ENCODE peak calls at places on chromosome 17, in five cellular contexts. V, Y, Z, D and F are unnamed samples.

GRCh38 chr17:48727415-48728175 is 955 bp downstream of the HOXB13 start:
- DNase-seq in V (no peak), Y (no peak), Z (no peak), D (no peak), F (no peak)

GRCh38 chr17:1509255-1509943 is 7.0 kb downstream of the INPP5K start:
- DNase-seq in V (no peak), Y (no peak), Z (no peak), D (no peak), F (no peak)

GRCh38 chr17:80315517-80316182 is 55.0 kb downstream of the RNF213 start:
- DNase-seq in V (no peak), Y (no peak), Z (no peak), D (no peak), F (no peak)

GRCh38 chr17:286571-286970 is 66.0 kb downstream of the RPH3AL start:
- DNase-seq in V (peak; percentile 8), Y (no peak), Z (no peak), D (no peak), F (no peak)

GRCh38 chr17:76491271-76492184 is 9.7 kb downstream of the RHBDF2 start:
- DNase-seq in V (no peak), Y (no peak), Z (no peak), D (no peak), F (no peak)

GRCh38 chr17:79003661-79004411 is 5.7 kb downstream of the CANT1 start:
- DNase-seq in V (no peak), Y (no peak), Z (no peak), D (no peak), F (no peak)

GRCh38 chr17:33949100-33949499 is 306.0 kb upstream of the CCL2 start:
- DNase-seq in V (no peak), Y (no peak), Z (no peak), D (no peak), F (no peak)

GRCh38 chr17:75364078-75364477 is 41.4 kb downstream of the GRB2 start:
- DNase-seq in V (no peak), Y (peak; percentile 32), Z (peak; percentile 48), D (no peak), F (peak; percentile 54)

GRCh38 chr17:74196541-74197310 is 6.8 kb upstream of the RPL38 start:
- DNase-seq in V (no peak), Y (no peak), Z (no peak), D (no peak), F (no peak)

GRCh38 chr17:44002141-44002848 is 2.1 kb upstream of the NAGS start:
- DNase-seq in V (no peak), Y (peak; percentile 38), Z (peak; percentile 65), D (no peak), F (peak; percentile 42)

GRCh38 chr17:3890893-3891219 is 2.0 kb downstream of the CAMKK1 start:
- DNase-seq in V (no peak), Y (no peak), Z (no peak), D (no peak), F (no peak)

GRCh38 chr17:3893720-3894116 is 865 bp upstream of the CAMKK1 start:
- DNase-seq in V (no peak), Y (no peak), Z (no peak), D (no peak), F (no peak)

GRCh38 chr17:3891626-3892094 is 1.2 kb downstream of the CAMKK1 start:
- DNase-seq in V (no peak), Y (no peak), Z (no peak), D (no peak), F (no peak)

GRCh38 chr17:3893003-3893719 is at the start of gene CAMKK1:
- DNase-seq in V (peak; percentile 91), Y (no peak), Z (no peak), D (peak; percentile 92), F (no peak)

GRCh38 chr17:3892095-3892998 is 506 bp downstream of the CAMKK1 start:
- DNase-seq in V (peak; percentile 81), Y (no peak), Z (no peak), D (peak; percentile 78), F (no peak)
- TF ChIP-seq CTCF in V (no peak), Y (no peak), Z (no peak), D (peak; percentile 9), F (no peak)

GRCh38 chr17:67119102-67119501 is 74.7 kb downstream of the CACNG1 start:
- DNase-seq in V (no peak), Y (no peak), Z (no peak), D (no peak), F (no peak)

GRCh38 chr17:67113481-67113880 is 69.1 kb downstream of the CACNG1 start:
- DNase-seq in V (no peak), Y (no peak), Z (no peak), D (no peak), F (no peak)

GRCh38 chr17:67111808-67112207 is 67.5 kb downstream of the CACNG1 start:
- DNase-seq in V (no peak), Y (no peak), Z (no peak), D (no peak), F (no peak)

GRCh38 chr17:67111327-67111726 is 67.0 kb downstream of the CACNG1 start:
- DNase-seq in V (no peak), Y (no peak), Z (no peak), D (no peak), F (no peak)

DNA sequence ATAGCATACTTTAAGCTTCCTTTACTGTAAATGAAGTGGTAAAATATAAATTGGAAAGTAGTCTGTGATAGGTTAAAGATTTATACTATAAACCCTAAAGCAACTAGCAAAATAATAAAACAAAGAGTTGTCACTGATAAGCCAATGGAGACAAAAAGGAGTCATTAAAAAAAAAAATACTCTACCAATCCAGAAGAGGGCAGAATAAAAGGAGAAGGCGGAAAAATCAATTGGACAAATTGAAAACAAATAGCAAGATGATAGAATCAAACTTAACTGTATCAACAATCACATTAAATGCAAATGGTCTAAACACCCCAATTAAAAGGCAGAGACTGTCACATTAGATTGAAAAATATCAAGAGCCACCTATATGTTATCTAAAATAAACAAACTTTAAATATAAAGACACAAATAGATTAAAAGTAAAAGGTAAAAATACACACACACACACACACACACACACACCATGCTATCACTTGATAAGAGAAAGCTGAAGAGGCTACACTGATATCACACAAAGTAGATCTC is 71.8 kb downstream of the CACNG1 start:
- DNase-seq in V (no peak), Y (no peak), Z (no peak), D (no peak), F (no peak)
- TF ChIP-seq CTCF in V (no peak), Y (no peak), Z (no peak), D (no peak), F (no peak)

DNA sequence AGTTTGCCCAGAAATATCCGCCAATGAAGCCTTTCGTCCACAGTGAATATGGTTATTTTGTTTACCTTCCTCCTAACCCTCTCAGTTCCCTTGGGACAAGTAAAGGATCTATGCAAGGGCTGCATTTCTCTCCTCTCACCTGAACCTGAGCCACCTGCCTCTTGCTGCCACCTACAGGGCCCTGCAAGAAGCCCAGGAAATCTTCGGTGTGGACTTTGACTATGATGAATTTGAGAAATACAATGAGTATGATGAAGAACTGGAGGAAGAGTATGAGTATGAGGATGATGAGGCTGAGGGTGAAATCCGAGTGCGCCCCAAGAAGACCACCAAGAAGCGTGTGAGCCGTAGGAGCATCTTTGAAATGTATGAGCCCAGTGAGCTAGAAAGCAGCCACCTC is 14.0 kb downstream of the SUPT6H start:
- DNase-seq in V (no peak), Y (no peak), Z (no peak), D (no peak), F (no peak)
- TF ChIP-seq CTCF in V (no peak), Y (no peak), Z (peak; percentile 21), D (no peak), F (no peak)

GRCh38 chr17:60501589-60501988 is 24.5 kb downstream of the APPBP2 start:
- DNase-seq in V (no peak), Y (no peak), Z (no peak), D (no peak), F (no peak)
- TF ChIP-seq CTCF in V (no peak), Y (no peak), Z (no peak), D (no peak), F (no peak)

DNA sequence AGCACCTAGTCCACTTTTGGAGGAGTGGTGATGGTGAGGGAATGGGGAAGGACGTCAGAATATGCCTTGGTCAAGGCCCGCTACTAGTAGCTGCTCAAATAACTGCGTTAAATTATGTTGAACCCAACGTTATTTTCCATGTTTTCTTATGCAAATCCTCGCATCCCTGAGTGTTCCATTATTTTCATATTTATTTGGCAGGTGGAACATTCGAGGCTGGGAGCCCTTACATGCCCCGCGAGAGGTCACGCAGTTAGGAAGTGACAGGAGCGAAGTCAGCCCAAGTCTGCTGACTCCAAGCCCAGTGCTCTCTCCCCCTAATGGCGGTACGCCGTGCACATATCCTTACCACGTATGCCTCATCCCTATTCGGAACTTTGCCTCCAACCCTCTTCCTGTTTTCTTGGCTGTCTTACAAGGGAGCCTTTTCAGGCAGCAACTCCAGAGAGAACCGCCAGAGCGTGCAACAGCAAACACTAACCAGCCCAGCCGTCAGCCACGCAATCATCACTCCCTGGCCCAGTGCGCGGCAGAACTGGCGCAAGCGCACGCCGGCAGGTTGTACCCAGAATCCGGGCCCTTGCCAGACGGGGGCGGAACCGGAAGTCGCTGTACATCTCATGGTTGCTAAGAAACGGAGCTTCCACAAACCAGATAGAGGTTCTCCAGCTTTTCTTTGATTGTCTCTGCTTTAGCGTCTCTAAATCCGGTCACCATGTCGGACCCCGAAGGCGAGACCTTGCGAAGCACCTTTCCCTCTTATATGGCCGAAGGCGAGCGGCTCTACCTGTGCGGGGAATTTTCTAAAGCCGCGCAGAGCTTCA is at the start of gene ODAD4:
- DNase-seq in V (peak; percentile 97), Y (peak; percentile 93), Z (peak; percentile 90), D (peak; percentile 98), F (peak; percentile 73)
- TF ChIP-seq CTCF in V (no peak), Y (peak; percentile 44), Z (peak; percentile 48), D (peak; percentile 64), F (peak; percentile 52)

GRCh38 chr17:68906638-68907037 is 48.6 kb downstream of the ABCA8 start:
- DNase-seq in V (no peak), Y (no peak), Z (no peak), D (no peak), F (no peak)
- TF ChIP-seq CTCF in V (no peak), Y (peak; percentile 20), Z (peak; percentile 37), D (peak; percentile 44), F (peak; percentile 20)

GRCh38 chr17:7219434-7219811 is 213 bp downstream of the DLG4 start:
- DNase-seq in V (no peak), Y (no peak), Z (no peak), D (no peak), F (no peak)

GRCh38 chr17:7219812-7220592 is at the start of the genes ACADVL and DLG4:
- DNase-seq in V (peak; percentile 89), Y (peak; percentile 60), Z (no peak), D (peak; percentile 95), F (no peak)

GRCh38 chr17:7222093-7222971 is 2.6 kb downstream of the ACADVL start:
- DNase-seq in V (no peak), Y (no peak), Z (no peak), D (no peak), F (no peak)

GRCh38 chr17:7221281-7222092 is 1.7 kb downstream of the ACADVL start:
- DNase-seq in V (no peak), Y (no peak), Z (no peak), D (no peak), F (no peak)

GRCh38 chr17:7220593-7221280 is 999 bp downstream of the ACADVL start:
- DNase-seq in V (peak; percentile 67), Y (no peak), Z (no peak), D (no peak), F (no peak)
- TF ChIP-seq CTCF in V (no peak), Y (peak; percentile 46), Z (peak; percentile 61), D (peak; percentile 40), F (peak; percentile 55)